ENCODE peak calls at places on chromosomes 1 and 21, in five cellular contexts. M is endodermal cell, H is SK-N-SH, X is PC-3, E is mesendoderm. Q is an unnamed sample. For H3K4me1, the result is how much of the 10 kb centered on the place peaks cover.

GRCh38 chr1:154752273-154753030 is 117.6 kb downstream of the KCNN3 start:
- DNase-seq in H (no peak), M (no peak), E (no peak), X (peak), Q (no peak)

GRCh38 chr1:46769028-46769740 is 29.7 kb upstream of the CYP4B1 start:
- DNase-seq in M (no peak), E (no peak), X (no peak), H (no peak), Q (no peak)

GRCh38 chr1:197319631-197320030 is 51.6 kb downstream of the CRB1 start:
- DNase-seq in X (no peak), H (no peak), M (no peak), E (peak), Q (no peak)

GRCh38 chr1:30184393-30185141 is 538.8 kb downstream of the MATN1 start:
- DNase-seq in X (no peak), E (no peak), M (peak), H (peak), Q (no peak)

GRCh38 chr1:6519935-6520621 is 28.6 kb upstream of the PLEKHG5 start:
- DNase-seq in X (no peak), H (peak), E (peak), M (peak), Q (peak)

GRCh38 chr1:10736623-10737267 is 59.7 kb downstream of the CASZ1 start:
- DNase-seq in H (no peak), E (no peak), X (no peak), M (no peak), Q (no peak)

GRCh38 chr1:56799605-56800398 is 19.4 kb downstream of the FYB2 start:
- DNase-seq in M (no peak), H (no peak), E (no peak), X (peak), Q (peak)

GRCh38 chr1:181021155-181021554 is 1.5 kb downstream of the STX6 start:
- DNase-seq in H (no peak), M (no peak), X (no peak), E (no peak), Q (no peak)

GRCh38 chr1:241140670-241141069 is 216.3 kb downstream of the RGS7 start:
- DNase-seq in X (no peak), M (no peak), E (no peak), H (no peak), Q (no peak)

GRCh38 chr1:89812992-89813391 is 7.8 kb upstream of the LRRC8D start:
- DNase-seq in H (no peak), X (no peak), E (no peak), M (no peak), Q (peak)

DNA sequence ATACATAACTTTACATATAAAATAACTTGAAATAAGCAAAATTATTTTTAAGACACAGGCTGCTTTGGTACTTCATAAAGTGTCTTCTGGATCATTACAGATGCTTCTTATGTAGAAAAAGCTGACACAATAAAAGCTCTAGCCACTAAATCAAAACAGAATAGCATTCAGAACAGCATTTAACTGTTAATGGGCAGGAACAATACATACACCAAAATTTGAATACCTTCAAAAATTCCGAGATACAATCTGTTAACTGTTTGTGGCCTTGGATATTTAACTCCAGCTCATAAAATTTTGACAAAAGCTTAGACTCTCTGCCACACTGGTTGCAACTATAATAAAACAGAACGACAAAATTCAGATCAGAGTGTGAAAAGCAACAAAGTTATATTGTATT is 31.7 kb downstream of the USP48 start:
- DNase-seq in H (no peak), E (no peak), M (no peak), X (no peak), Q (no peak)
- H3K9ac ChIP-seq in H (no peak), E (no peak), M (no peak), X (no peak), Q (no peak)

DNA sequence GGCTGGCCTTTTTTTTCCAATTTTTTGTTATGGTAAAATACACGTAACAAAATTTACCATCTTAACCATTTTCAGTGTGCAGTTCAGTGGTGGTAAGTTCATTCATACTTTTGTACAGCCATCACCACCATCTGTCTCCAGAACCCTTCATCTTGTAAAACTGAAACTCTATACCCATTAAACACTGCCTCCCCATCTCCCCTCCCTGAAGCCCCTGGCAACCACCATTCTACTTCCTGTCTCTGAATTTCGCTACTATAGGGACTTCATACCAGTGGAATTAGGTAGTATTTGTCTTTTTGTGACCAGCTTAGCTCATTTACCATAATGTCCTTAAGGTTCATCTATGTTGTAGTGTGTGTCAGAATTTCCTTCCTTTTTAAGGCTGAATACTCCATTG is 8.7 kb downstream of the PKNOX1 start:
- DNase-seq in H (no peak), X (peak), M (no peak), E (peak), Q (no peak)
- H3K4me1 ChIP-seq in H (under half), X (under half), M (under half), E (under half), Q (under half)

DNA sequence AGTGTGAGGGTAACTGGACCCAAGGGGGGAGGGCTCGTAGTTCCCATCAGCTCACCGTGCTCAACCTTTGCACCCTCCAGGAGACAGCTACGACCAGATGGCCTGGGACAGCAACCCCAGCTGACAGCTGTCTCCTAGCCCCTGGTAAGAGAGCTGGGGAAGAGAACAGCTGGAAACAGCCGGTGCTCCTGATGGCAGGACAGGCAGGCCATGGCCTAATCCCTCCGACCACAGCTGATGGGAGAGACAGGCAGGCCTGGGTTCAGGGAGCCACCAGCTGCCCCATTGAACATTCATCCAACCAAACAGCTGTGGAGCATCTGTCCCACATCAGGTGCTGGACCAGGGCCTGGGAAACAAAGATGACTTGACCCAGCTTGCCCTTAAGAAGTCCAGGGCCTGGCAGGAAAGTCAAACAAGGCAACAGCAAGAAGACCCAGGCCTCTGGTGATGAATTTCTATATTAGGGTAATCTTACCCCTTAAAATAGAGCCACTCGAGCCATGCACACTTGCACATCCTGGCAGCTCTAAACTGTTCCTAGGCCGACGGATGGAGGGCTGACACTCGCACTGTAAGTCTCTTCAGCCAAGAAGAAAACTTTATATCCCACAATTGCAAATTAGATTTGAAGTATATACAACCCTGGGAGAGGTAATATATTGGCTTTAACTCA is 12.2 kb downstream of the OLFML2B start:
- DNase-seq in H (no peak), E (no peak), M (no peak), X (no peak), Q (no peak)
- H3K9ac ChIP-seq in H (no peak), E (no peak), M (no peak), X (no peak), Q (no peak)

DNA sequence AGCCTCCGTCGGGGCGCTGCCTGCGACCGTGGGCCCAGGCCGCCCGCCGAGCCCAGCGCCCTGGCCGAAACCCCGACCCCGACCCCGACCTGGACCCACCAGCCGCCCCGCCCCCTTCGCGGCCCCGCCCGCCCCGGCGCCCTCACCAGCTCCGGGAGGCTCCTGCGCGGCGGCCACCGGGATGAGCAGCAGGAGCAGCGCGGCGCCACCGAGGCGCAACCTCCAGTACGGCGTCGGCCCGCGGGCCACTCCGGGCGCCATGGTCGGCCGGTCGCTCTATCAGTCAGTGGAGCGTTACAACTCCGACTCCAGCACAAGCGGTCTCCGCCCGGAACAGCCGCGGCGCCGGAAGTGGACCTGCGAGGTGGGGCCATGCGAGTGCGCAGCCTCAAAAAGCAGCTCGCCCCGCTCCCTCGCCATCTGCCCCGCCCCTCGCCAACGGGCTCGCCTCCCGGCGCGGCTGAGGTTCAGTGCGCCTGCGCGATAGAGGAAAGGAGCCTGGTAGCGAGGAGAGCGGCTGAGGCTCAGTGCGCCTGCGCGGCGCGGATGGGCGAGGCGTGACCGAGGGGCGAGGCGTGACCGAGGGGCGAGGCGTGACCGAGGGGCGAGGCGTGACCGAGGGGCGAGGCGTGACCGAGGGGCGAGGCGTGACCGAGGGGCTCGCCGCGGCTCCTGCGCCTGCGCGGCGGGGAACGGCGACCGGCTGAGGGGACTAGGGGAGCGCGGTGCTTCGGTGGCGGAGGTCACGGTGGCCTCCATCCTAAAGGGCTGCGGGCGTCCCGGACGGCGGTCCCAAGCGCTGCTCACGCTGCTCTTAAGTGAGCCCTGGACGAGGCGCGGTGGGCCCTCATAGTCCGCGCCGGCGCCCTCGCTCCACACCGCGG is at the start of gene PTTG1IP:
- DNase-seq in X (peak), H (peak), E (peak), M (peak), Q (peak)
- H3K4me1 ChIP-seq in X (half or more), H (under half), E (under half), M (under half), Q (half or more)

GRCh38 chr1:21620461-21620860 is 48.7 kb downstream of the RAP1GAP start:
- DNase-seq in E (no peak), M (no peak), X (no peak), H (peak), Q (no peak)

GRCh38 chr1:21621051-21621450 is 48.1 kb downstream of the RAP1GAP start:
- DNase-seq in M (no peak), E (no peak), X (no peak), H (no peak), Q (no peak)

GRCh38 chr1:21620011-21620410 is 49.1 kb downstream of the RAP1GAP start:
- DNase-seq in X (no peak), M (no peak), H (no peak), E (no peak), Q (no peak)

GRCh38 chr1:21618059-21618458 is 51.1 kb downstream of the RAP1GAP start:
- DNase-seq in E (no peak), X (no peak), H (no peak), M (no peak), Q (no peak)

GRCh38 chr1:21619041-21619947 is 49.9 kb downstream of the RAP1GAP start:
- DNase-seq in E (no peak), H (peak), X (no peak), M (peak), Q (no peak)
- H3K9ac ChIP-seq in E (peak), H (no peak), X (no peak), M (no peak), Q (no peak)

DNA sequence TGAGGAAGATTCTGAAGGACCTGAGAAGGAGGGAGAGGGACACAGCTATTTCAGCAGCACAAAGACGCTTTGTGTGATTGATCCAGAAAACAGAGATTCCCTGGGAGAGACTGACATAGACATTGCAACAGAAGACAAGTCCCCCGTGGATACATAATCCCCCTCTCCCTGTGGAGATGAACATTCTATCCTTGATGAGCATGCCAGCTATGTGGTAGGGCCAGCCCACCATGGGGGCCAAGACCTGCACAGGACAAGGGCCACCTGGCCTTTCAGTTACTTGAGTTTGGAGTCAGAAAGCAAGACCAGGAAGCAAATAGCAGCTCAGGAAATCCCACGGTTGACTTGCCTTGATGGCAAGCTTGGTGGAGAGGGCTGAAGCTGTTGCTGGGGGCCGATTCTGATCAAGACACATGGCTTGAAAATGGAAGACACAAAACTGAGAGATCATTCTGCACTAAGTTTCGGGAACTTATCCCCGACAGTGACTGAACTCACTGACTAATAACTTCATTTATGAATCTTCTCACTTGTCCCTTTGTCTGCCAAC is 161.4 kb upstream of the SGIP1 start:
- DNase-seq in H (no peak), X (no peak), M (no peak), E (no peak), Q (no peak)
- H3K4me1 ChIP-seq in H (under half), X (under half), M (under half), E (under half), Q (under half)

GRCh38 chr1:215636258-215636965 is 69.3 kb downstream of the KCTD3 start:
- DNase-seq in X (no peak), H (no peak), M (no peak), E (no peak), Q (peak)
- H3K9ac ChIP-seq in X (no peak), H (no peak), M (no peak), E (no peak), Q (peak)